ENCODE peak calls at places on chromosomes 4 and X, in seven cellular contexts. G, E, B, C, L, A and U are unnamed samples.

GRCh38 chr4:1043658-1044468 is 32.4 kb downstream of the FGFRL1 start:
- DNase-seq in G (peak), E (no peak), B (peak), C (peak), L (peak), A (peak), U (peak)

GRCh38 chr4:14856076-14856926 is 146.0 kb upstream of the CPEB2 start:
- DNase-seq in G (peak), E (no peak), B (peak), C (no peak), L (peak), A (no peak), U (no peak)

GRCh38 chr4:131302108-131302507 is 1847.0 kb upstream of the PCDH10 start:
- DNase-seq in G (no peak), E (no peak), B (no peak), C (no peak), L (peak), A (peak), U (no peak)

GRCh38 chr4:142274137-142274536 is 572.0 kb downstream of the INPP4B start:
- DNase-seq in G (no peak), E (no peak), B (peak), C (no peak), L (peak), A (no peak), U (no peak)

GRCh38 chrX:37686979-37687378 is 1.4 kb downstream of the XK start:
- DNase-seq in G (no peak), E (no peak), B (no peak), C (no peak), L (no peak), A (no peak), U (no peak)

GRCh38 chrX:134533952-134534351 is 74.0 kb downstream of the HPRT1 start:
- DNase-seq in G (no peak), E (no peak), B (no peak), C (no peak), L (no peak), A (no peak), U (no peak)

GRCh38 chr4:26116057-26116456 is 202.0 kb downstream of the SMIM20 start:
- DNase-seq in G (no peak), E (no peak), B (peak), C (no peak), L (no peak), A (no peak), U (no peak)

GRCh38 chr4:15774020-15774420 is 4.1 kb upstream of the CD38 start:
- DNase-seq in G (no peak), E (no peak), B (peak), C (no peak), L (peak), A (no peak), U (no peak)

GRCh38 chrX:77442728-77443127 is 4.5 kb upstream of the FGF16 start:
- DNase-seq in G (peak), E (no peak), B (peak), C (no peak), L (peak), A (no peak), U (no peak)

GRCh38 chr4:6095023-6095817 is 77.0 kb upstream of the C4orf50 start:
- DNase-seq in G (peak), E (no peak), B (no peak), C (no peak), L (peak), A (peak), U (no peak)

GRCh38 chr4:165606465-165607205 is 227.8 kb downstream of the CPE start:
- DNase-seq in G (no peak), E (no peak), B (no peak), C (no peak), L (no peak), A (no peak), U (no peak)

GRCh38 chr4:183356931-183357675 is 34.9 kb upstream of the CLDN24 start:
- DNase-seq in G (no peak), E (no peak), B (no peak), C (no peak), L (no peak), A (no peak), U (no peak)

GRCh38 chr4:170423137-170423536 is 333.4 kb upstream of the AADAT start:
- DNase-seq in G (peak), E (no peak), B (peak), C (no peak), L (peak), A (no peak), U (no peak)

GRCh38 chr4:71765349-71765748 is 18.5 kb downstream of the GC start:
- DNase-seq in G (no peak), E (no peak), B (peak), C (no peak), L (no peak), A (no peak), U (no peak)